ENCODE peak calls at places on chromosomes 6 and 20, in six cellular contexts. N, T, W, S, B and M are unnamed samples.

GRCh38 chr20:46550441-46550840 is at the start of gene OCSTAMP:
- DNase-seq in W (no peak), N (no peak), S (no peak), T (no peak), B (no peak), M (no peak)

GRCh38 chr6:113457751-113458150 is 399.4 kb upstream of the MARCKS start:
- DNase-seq in T (no peak), W (no peak), B (no peak), S (no peak), N (no peak), M (no peak)

GRCh38 chr6:11207199-11207968 is 25.1 kb downstream of the NEDD9 start:
- DNase-seq in N (peak; percentile 56), B (no peak), T (peak; percentile 83), W (no peak), S (peak; percentile 79), M (no peak)

GRCh38 chr6:36546958-36547645 is at the start of gene STK38:
- DNase-seq in W (peak; percentile 94), B (peak; percentile 95), S (peak; percentile 94), T (peak; percentile 86), N (peak; percentile 92), M (peak; percentile 95)

GRCh38 chr6:106014930-106015329 is 71.2 kb upstream of the PRDM1 start:
- DNase-seq in T (no peak), B (no peak), S (no peak), W (no peak), N (no peak), M (no peak)

GRCh38 chr6:90079555-90080490 is 185.6 kb downstream of the GJA10 start:
- DNase-seq in N (no peak), W (no peak), T (no peak), B (no peak), S (no peak), M (no peak)

GRCh38 chr6:89508755-89509563 is 76.0 kb downstream of the ANKRD6 start:
- DNase-seq in N (no peak), T (no peak), B (no peak), S (no peak), W (no peak), M (no peak)

GRCh38 chr6:112330877-112331260 is 16.3 kb upstream of the RFPL4B start:
- DNase-seq in N (no peak), B (no peak), T (no peak), S (no peak), W (no peak), M (no peak)

GRCh38 chr6:21201673-21202430 is 391.7 kb upstream of the SOX4 start:
- DNase-seq in B (no peak), W (no peak), N (no peak), T (no peak), S (peak; percentile 21), M (no peak)

GRCh38 chr20:17495826-17496225 is 35.4 kb downstream of the BFSP1 start:
- DNase-seq in W (no peak), S (no peak), T (no peak), N (no peak), B (no peak), M (no peak)

GRCh38 chr20:25057234-25058050 is 497 bp downstream of the ACSS1 start:
- DNase-seq in T (peak; percentile 80), W (peak; percentile 81), S (peak; percentile 44), B (peak; percentile 78), N (peak; percentile 82), M (peak; percentile 53)

GRCh38 chr6:112457891-112458290 is 110.8 kb downstream of the RFPL4B start:
- DNase-seq in S (no peak), T (no peak), N (no peak), B (no peak), W (no peak), M (no peak)

GRCh38 chr6:128421788-128422187 is 98.6 kb downstream of the PTPRK start:
- DNase-seq in N (no peak), T (no peak), S (no peak), B (no peak), W (no peak), M (no peak)

GRCh38 chr6:118574051-118574865 is 26.2 kb downstream of the PLN start:
- DNase-seq in B (no peak), W (no peak), S (no peak), N (no peak), T (no peak), M (no peak)

GRCh38 chr6:8707956-8708772 is 272.8 kb upstream of the SLC35B3 start:
- DNase-seq in N (peak; percentile 30), B (peak; percentile 13), T (no peak), W (no peak), S (peak; percentile 13), M (no peak)

GRCh38 chr6:114042267-114043075 is 71.5 kb upstream of the HDAC2 start:
- DNase-seq in N (peak; percentile 15), T (no peak), W (peak; percentile 22), B (no peak), S (no peak), M (no peak)

GRCh38 chr20:46559685-46560440 is 9.4 kb upstream of the OCSTAMP start:
- DNase-seq in B (no peak), S (peak; percentile 36), W (no peak), N (no peak), T (no peak), M (no peak)

GRCh38 chr6:154500769-154501171 is 9.7 kb downstream of the CNKSR3 start:
- DNase-seq in T (no peak), W (no peak), B (no peak), S (no peak), N (no peak), M (no peak)

GRCh38 chr6:110996661-110997060 is 14.8 kb downstream of the RPF2 start:
- DNase-seq in T (no peak), W (no peak), B (no peak), S (no peak), N (no peak), M (no peak)

GRCh38 chr6:168206186-168206585 is 113.4 kb downstream of the DACT2 start:
- DNase-seq in S (peak; percentile 14), W (no peak), B (no peak), T (peak; percentile 42), N (no peak), M (no peak)

GRCh38 chr20:43361526-43361925 is 96.2 kb upstream of the SRSF6 start:
- DNase-seq in W (no peak), N (no peak), B (no peak), T (no peak), S (no peak), M (no peak)

GRCh38 chr6:142474446-142475289 is 172.9 kb downstream of the ADGRG6 start:
- DNase-seq in W (peak; percentile 20), N (no peak), S (peak; percentile 62), B (peak; percentile 32), T (no peak), M (peak; percentile 78)

GRCh38 chr6:1437553-1438406 is 48.4 kb downstream of the FOXF2 start:
- DNase-seq in B (no peak), N (no peak), T (no peak), W (no peak), S (no peak), M (no peak)

GRCh38 chr6:143549630-143550268 is 38.2 kb upstream of the FUCA2 start:
- DNase-seq in S (no peak), W (peak; percentile 52), N (no peak), B (peak; percentile 28), T (no peak), M (no peak)

GRCh38 chr6:107704377-107705013 is 119.6 kb downstream of the SCML4 start:
- DNase-seq in N (peak; percentile 30), T (no peak), S (peak; percentile 27), B (peak; percentile 46), W (no peak), M (peak; percentile 46)

GRCh38 chr20:58352454-58352853 is 36.6 kb upstream of the VAPB start:
- DNase-seq in S (no peak), B (no peak), W (no peak), T (no peak), N (no peak), M (no peak)

GRCh38 chr20:58344741-58345140 is 35.2 kb downstream of the RAB22A start:
- DNase-seq in W (no peak), S (no peak), N (no peak), T (no peak), B (no peak), M (no peak)

GRCh38 chr20:58349586-58349985 is 39.4 kb upstream of the VAPB start:
- DNase-seq in S (no peak), B (no peak), W (no peak), T (no peak), N (no peak), M (no peak)
- TF ChIP-seq CTCF in S (no peak), B (no peak), W (no peak), T (no peak), N (peak; percentile 15), M (no peak)

DNA sequence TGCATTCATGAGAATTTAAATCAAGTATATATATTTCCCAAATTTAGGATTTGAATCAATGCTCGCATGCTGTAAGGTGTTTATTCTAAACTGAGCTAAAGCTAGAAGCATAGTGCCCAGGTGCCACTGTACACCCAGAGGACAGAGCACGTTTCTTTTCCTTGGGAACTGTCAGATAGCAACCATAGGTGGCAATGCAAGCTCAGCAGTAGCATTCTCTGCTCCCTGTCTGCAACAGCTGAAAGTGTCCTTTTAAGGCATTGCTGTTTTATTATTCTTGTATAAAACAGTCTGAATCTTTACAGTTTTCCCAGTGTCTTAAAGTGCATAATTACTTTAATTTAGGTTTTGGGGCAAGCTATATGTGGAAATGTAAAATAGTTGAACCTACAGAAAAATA is 443.4 kb upstream of the MMS22L start:
- DNase-seq in S (no peak), B (no peak), T (no peak), N (no peak), W (no peak), M (no peak)
- TF ChIP-seq CTCF in S (no peak), B (no peak), T (no peak), N (no peak), W (no peak), M (no peak)

GRCh38 chr20:29430531-29430930 is 1826.9 kb upstream of the DEFB115 start:
- DNase-seq in T (no peak), B (no peak), W (no peak), S (no peak), N (no peak), M (no peak)

GRCh38 chr20:29427201-29428060 is 1830.0 kb upstream of the DEFB115 start:
- DNase-seq in W (no peak), T (no peak), N (no peak), S (no peak), B (no peak), M (no peak)
- TF ChIP-seq CTCF in W (no peak), T (no peak), N (no peak), S (no peak), B (no peak), M (no peak)

GRCh38 chr20:37081717-37082289 is 14.0 kb downstream of the RBL1 start:
- DNase-seq in S (no peak), N (no peak), B (no peak), T (peak; percentile 31), W (no peak), M (peak; percentile 27)
- TF ChIP-seq CTCF in S (peak; percentile 33), N (peak; percentile 34), B (peak; percentile 49), T (peak; percentile 5), W (peak; percentile 78), M (peak; percentile 10)

DNA sequence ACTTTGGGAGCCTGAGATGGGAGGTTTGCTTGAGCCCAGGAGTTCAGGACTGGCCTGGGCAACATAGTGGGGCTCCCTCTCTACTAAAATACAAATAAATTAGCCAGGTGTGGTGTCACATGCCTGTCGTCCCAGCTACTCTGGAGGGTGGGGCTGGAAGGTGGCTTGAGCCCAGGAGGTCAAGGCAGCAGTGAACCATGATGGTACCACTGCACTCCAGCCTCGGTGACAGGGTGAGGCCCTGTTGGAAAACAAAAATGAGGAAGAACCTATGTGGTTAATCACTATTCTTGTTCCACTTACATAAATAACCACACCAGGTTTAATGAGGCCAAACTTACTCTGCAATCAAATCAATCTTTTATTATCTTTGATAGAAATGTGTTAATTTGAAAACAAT is 5.4 kb downstream of the PPDPF start:
- DNase-seq in S (no peak), W (peak; percentile 12), N (no peak), B (no peak), T (no peak), M (no peak)
- TF ChIP-seq CTCF in S (no peak), W (no peak), N (no peak), B (no peak), T (no peak), M (no peak)